ENCODE peak calls at places on chromosomes 12 and 14, in seven cellular contexts. X, N, D, M, B, H and V are unnamed samples.

GRCh38 chr14:29653303-29653702 is 274.3 kb downstream of the PRKD1 start:
- DNase-seq in X (no peak), N (no peak), D (no peak), M (no peak), B (no peak), H (no peak), V (no peak)

GRCh38 chr12:130796985-130797686 is 41.9 kb downstream of the STX2 start:
- DNase-seq in X (no peak), N (no peak), D (no peak), M (no peak), B (no peak), H (no peak), V (no peak)

GRCh38 chr12:110316861-110317260 is 35.8 kb downstream of the ATP2A2 start:
- DNase-seq in X (no peak), N (no peak), D (peak; percentile 76), M (peak; percentile 77), B (peak; percentile 85), H (peak; percentile 92), V (peak; percentile 87)

GRCh38 chr12:53935562-53936341 is 2.9 kb upstream of the HOXC13 start:
- DNase-seq in X (no peak), N (no peak), D (no peak), M (no peak), B (no peak), H (no peak), V (no peak)

GRCh38 chr12:99605-100004 is 33.0 kb downstream of the IQSEC3 start:
- DNase-seq in X (no peak), N (no peak), D (peak; percentile 21), M (peak; percentile 15), B (no peak), H (peak; percentile 9), V (no peak)

GRCh38 chr14:82999802-83000201 is 1466.1 kb upstream of the SEL1L start:
- DNase-seq in X (no peak), N (no peak), D (peak; percentile 14), M (no peak), B (no peak), H (no peak), V (no peak)

GRCh38 chr12:810635-811415 is 58.4 kb downstream of the WNK1 start:
- DNase-seq in X (no peak), N (no peak), D (no peak), M (no peak), B (no peak), H (no peak), V (peak; percentile 32)

GRCh38 chr14:88746042-88746441 is 46.7 kb downstream of the EML5 start:
- DNase-seq in X (no peak), N (no peak), D (peak; percentile 20), M (peak; percentile 8), B (no peak), H (no peak), V (peak; percentile 5)

GRCh38 chr14:97408503-97408902 is 611.3 kb downstream of the VRK1 start:
- DNase-seq in X (no peak), N (no peak), D (no peak), M (no peak), B (no peak), H (no peak), V (no peak)

GRCh38 chr12:133129368-133130037 is 571 bp downstream of the ZNF891 start:
- DNase-seq in X (peak; percentile 24), N (no peak), D (peak; percentile 36), M (no peak), B (no peak), H (peak; percentile 14), V (peak; percentile 46)

GRCh38 chr14:57057803-57058202 is 210.9 kb downstream of the EXOC5 start:
- DNase-seq in X (no peak), N (no peak), D (no peak), M (no peak), B (no peak), H (no peak), V (no peak)

GRCh38 chr14:44995770-44996294 is 33.8 kb downstream of the TOGARAM1 start:
- DNase-seq in X (no peak), N (no peak), D (no peak), M (peak; percentile 4), B (no peak), H (no peak), V (no peak)

GRCh38 chr14:102293784-102294183 is 11.2 kb downstream of the MOK start:
- DNase-seq in X (no peak), N (no peak), D (peak; percentile 23), M (peak; percentile 68), B (no peak), H (no peak), V (peak; percentile 64)

GRCh38 chr14:89408907-89409675 is 7.9 kb downstream of the FOXN3 start:
- DNase-seq in X (no peak), N (no peak), D (no peak), M (no peak), B (no peak), H (no peak), V (peak; percentile 44)

GRCh38 chr12:12896261-12896660 is 4.9 kb downstream of the GPRC5A start:
- DNase-seq in X (no peak), N (no peak), D (peak; percentile 70), M (peak; percentile 61), B (peak; percentile 74), H (peak; percentile 58), V (peak; percentile 74)

GRCh38 chr12:113398346-113399290 is 5.1 kb downstream of the SDS start:
- DNase-seq in X (no peak), N (no peak), D (no peak), M (no peak), B (no peak), H (no peak), V (no peak)

GRCh38 chr14:23185046-23185445 is 1.6 kb upstream of the SLC7A8 start:
- DNase-seq in X (no peak), N (no peak), D (no peak), M (peak; percentile 24), B (no peak), H (no peak), V (peak; percentile 59)

GRCh38 chr12:69972136-69972535 is 147.1 kb downstream of the MYRFL start:
- DNase-seq in X (no peak), N (no peak), D (no peak), M (no peak), B (no peak), H (no peak), V (no peak)

GRCh38 chr12:104957388-104958008 is 592 bp downstream of the SLC41A2 start:
- DNase-seq in X (no peak), N (no peak), D (no peak), M (no peak), B (no peak), H (no peak), V (no peak)

GRCh38 chr12:46372852-46373302 is 304 bp upstream of the SLC38A2 start:
- DNase-seq in X (no peak), N (no peak), D (no peak), M (no peak), B (no peak), H (no peak), V (no peak)

GRCh38 chr14:53539489-53540126 is 386.5 kb upstream of the DDHD1 start:
- DNase-seq in X (peak; percentile 78), N (peak; percentile 76), D (peak; percentile 90), M (peak; percentile 90), B (peak; percentile 55), H (peak; percentile 70), V (peak; percentile 88)

GRCh38 chr14:58215191-58215914 is 15.4 kb downstream of the ACTR10 start:
- DNase-seq in X (no peak), N (no peak), D (no peak), M (no peak), B (no peak), H (no peak), V (no peak)

GRCh38 chr12:80015660-80016059 is 80.8 kb upstream of the PPP1R12A start:
- DNase-seq in X (no peak), N (no peak), D (no peak), M (no peak), B (no peak), H (no peak), V (peak; percentile 16)

GRCh38 chr14:106872619-106873446 is 1346.5 kb downstream of the TMEM121 start:
- DNase-seq in X (peak; percentile 68), N (peak; percentile 84), D (no peak), M (no peak), B (no peak), H (no peak), V (peak; percentile 68)

GRCh38 chr12:25155031-25155576 is 39.9 kb downstream of the DNAI7 start:
- DNase-seq in X (no peak), N (no peak), D (peak; percentile 91), M (peak; percentile 64), B (no peak), H (peak; percentile 30), V (peak; percentile 57)
- TF ChIP-seq CTCF in X (no peak), N (no peak), D (peak; percentile 67), M (peak; percentile 67), B (peak; percentile 59), H (peak; percentile 73), V (peak; percentile 66)

DNA sequence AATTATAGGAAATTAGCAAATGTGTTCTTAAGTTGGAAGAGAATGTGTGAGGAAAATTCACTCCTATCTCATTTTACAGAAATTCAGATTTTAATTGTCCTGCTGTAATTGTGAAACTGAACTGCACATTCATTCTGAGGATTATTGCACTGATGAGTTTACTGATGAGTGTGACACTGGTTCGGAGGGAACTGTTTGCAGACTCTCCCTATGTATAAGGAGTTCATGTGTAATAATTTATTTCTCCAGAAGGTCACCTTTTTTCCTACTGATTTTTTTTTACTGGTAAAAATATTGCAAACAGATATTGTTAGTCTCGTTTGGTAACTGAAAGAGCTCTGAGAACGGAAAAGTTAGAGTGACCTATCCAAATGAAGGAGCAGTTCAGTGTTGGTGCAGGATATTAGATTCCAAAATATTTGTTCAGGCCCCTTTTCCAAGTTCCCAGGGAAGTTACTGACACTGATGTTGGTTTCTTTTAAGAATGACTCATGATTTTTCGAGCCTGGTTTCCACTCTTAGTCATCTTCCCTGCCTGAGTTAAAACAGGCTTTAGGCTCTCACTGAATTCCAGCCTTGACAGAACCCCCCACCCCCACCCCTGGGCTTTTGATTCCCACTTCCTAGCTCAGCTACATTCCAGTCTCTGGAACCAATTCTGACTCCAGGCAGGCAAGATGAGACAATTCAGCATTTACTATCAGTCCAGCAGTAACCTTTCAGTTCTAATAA is 18.4 kb downstream of the ANO6 start:
- DNase-seq in X (peak; percentile 36), N (no peak), D (peak; percentile 96), M (peak; percentile 98), B (peak; percentile 93), H (peak; percentile 98), V (peak; percentile 97)
- H3K4me3 ChIP-seq in X (no peak overlapping the region), N (no peak overlapping the region), D (no peak overlapping the region), M (no peak overlapping the region), B (no peak overlapping the region), H (peak overlapping the region; percentile 32), V (no peak overlapping the region)

GRCh38 chr12:81992461-81992860 is 233.3 kb upstream of the PPFIA2 start:
- DNase-seq in X (no peak), N (no peak), D (no peak), M (peak; percentile 14), B (no peak), H (no peak), V (peak; percentile 1)
- TF ChIP-seq CTCF in X (no peak), N (no peak), D (no peak), M (peak; percentile 14), B (no peak), H (peak; percentile 28), V (no peak)

DNA sequence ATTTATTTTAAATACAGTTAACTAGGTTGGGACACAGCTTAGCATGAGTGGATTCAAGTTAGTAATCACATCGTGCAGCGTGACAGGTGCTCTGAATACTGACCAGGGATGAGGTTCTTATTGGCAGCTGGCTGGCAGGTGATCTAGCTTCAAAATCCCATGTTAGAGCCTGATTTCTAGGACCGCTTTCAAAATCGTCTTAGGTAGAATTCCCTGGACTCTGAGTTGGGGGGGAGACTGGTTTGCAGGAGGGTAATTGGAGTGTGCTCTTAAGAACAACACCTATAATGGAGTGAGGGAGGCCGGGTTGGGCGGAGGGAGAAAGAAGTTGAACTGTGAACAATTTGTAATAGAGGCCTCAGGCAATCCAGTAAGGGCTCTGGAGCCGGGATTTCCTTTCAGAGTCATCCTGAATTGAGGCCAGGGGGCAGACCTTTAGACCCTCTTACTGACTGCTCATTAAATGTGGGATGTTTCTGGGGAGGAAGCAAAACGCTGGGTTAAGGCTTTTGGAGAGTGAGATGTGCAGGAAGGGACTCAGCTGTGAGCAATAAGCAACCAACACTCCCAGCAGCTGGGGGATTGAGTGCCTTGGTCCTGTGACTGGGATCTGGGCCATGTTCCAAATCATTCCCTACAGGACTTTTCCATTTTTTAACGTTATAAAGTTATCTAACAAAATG is 920 bp upstream of the YARS2 start:
- DNase-seq in X (peak; percentile 22), N (no peak), D (peak; percentile 8), M (no peak), B (no peak), H (no peak), V (no peak)
- H3K4me3 ChIP-seq in X (no peak overlapping the region), N (no peak overlapping the region), D (no peak overlapping the region), M (no peak overlapping the region), B (peak overlapping the region; percentile 90), H (peak overlapping the region; percentile 96), V (no peak overlapping the region)